ENCODE peak calls at places on chromosomes 3 and 15, in six cellular contexts. R is ACHN, E is AG10803, Q is Kasumi-1, J is coronary artery, O is endothelial cell. P is an unnamed sample.

GRCh38 chr15:49813615-49814014 is 192.8 kb downstream of the DTWD1 start:
- DNase-seq in R (no peak), E (peak; percentile 25), Q (no peak), J (no peak), O (no peak), P (no peak)

GRCh38 chr3:174215426-174215825 is 643.7 kb upstream of the NAALADL2 start:
- DNase-seq in R (no peak), E (peak; percentile 12), Q (no peak), J (no peak), O (no peak), P (no peak)

GRCh38 chr15:100728371-100729201 is 126.2 kb downstream of the ASB7 start:
- DNase-seq in R (no peak), E (no peak), Q (no peak), J (peak; percentile 64), O (no peak), P (peak; percentile 29)

GRCh38 chr15:88221836-88222235 is 34.7 kb downstream of the NTRK3 start:
- DNase-seq in R (no peak), E (no peak), Q (no peak), J (no peak), O (no peak), P (no peak)

GRCh38 chr3:111299070-111299672 is 227.6 kb downstream of the NECTIN3 start:
- DNase-seq in R (no peak), E (peak; percentile 79), Q (no peak), J (no peak), O (no peak), P (no peak)

GRCh38 chr3:42537350-42537749 is 34.9 kb downstream of the VIPR1 start:
- DNase-seq in R (no peak), E (no peak), Q (no peak), J (no peak), O (no peak), P (no peak)

GRCh38 chr3:18669374-18669773 is 244.2 kb upstream of the SATB1 start:
- DNase-seq in R (no peak), E (no peak), Q (no peak), J (no peak), O (no peak), P (no peak)

GRCh38 chr3:61733866-61734265 is 172.5 kb downstream of the PTPRG start:
- DNase-seq in R (no peak), E (peak; percentile 18), Q (no peak), J (no peak), O (no peak), P (no peak)

GRCh38 chr15:92803852-92804609 is 96.1 kb upstream of the CHD2 start:
- DNase-seq in R (peak; percentile 98), E (peak; percentile 100), Q (peak; percentile 99), J (peak; percentile 91), O (no peak), P (no peak)

GRCh38 chr3:2847062-2847841 is 262.9 kb downstream of the IL5RA start:
- DNase-seq in R (no peak), E (no peak), Q (no peak), J (no peak), O (no peak), P (no peak)

GRCh38 chr15:41241251-41241964 is 10.3 kb downstream of the CHP1 start:
- DNase-seq in R (no peak), E (no peak), Q (no peak), J (no peak), O (no peak), P (no peak)

GRCh38 chr15:22951381-22952280 is 28.5 kb downstream of the CYFIP1 start:
- DNase-seq in R (no peak), E (no peak), Q (no peak), J (no peak), O (no peak), P (no peak)

GRCh38 chr3:32238816-32239637 is 547 bp downstream of the CMTM8 start:
- DNase-seq in R (peak; percentile 28), E (peak; percentile 9), Q (peak; percentile 31), J (no peak), O (peak; percentile 51), P (peak; percentile 37)

GRCh38 chr3:146222204-146223046 is 28.5 kb downstream of the PLSCR4 start:
- DNase-seq in R (no peak), E (no peak), Q (no peak), J (no peak), O (peak; percentile 5), P (no peak)

GRCh38 chr3:195204360-195205166 is 66.4 kb downstream of the XXYLT1 start:
- DNase-seq in R (no peak), E (peak; percentile 91), Q (no peak), J (no peak), O (no peak), P (no peak)

GRCh38 chr3:127768346-127769008 is 53.8 kb downstream of the MGLL start:
- DNase-seq in R (peak; percentile 97), E (peak; percentile 98), Q (peak; percentile 7), J (no peak), O (no peak), P (no peak)

GRCh38 chr3:158148218-158148617 is 38.3 kb downstream of the RSRC1 start:
- DNase-seq in R (no peak), E (no peak), Q (no peak), J (no peak), O (no peak), P (no peak)

GRCh38 chr3:123843668-123844067 is 40.5 kb downstream of the MYLK start:
- DNase-seq in R (no peak), E (peak; percentile 69), Q (no peak), J (no peak), O (no peak), P (no peak)